ENCODE peak calls at places on chromosomes 7 and 10, in four cellular contexts. N, X, T and J are unnamed samples. For H3K4me1 and H3K36me3, the result is how much of the 10 kb centered on the place peaks cover.

GRCh38 chr7:106660862-106661720 is at the start of gene CCDC71L:
- DNase-seq in T (peak), X (peak), N (peak), J (peak)

GRCh38 chr7:19122018-19122588 is 4.7 kb upstream of the TWIST1 start:
- DNase-seq in T (no peak), N (no peak), X (no peak), J (no peak)

GRCh38 chr7:150965273-150965830 is 12.8 kb downstream of the KCNH2 start:
- DNase-seq in X (no peak), N (no peak), T (no peak), J (no peak)

GRCh38 chr7:70849580-70850235 is 282.2 kb upstream of the GALNT17 start:
- DNase-seq in X (no peak), T (no peak), N (no peak), J (no peak)

GRCh38 chr10:75395955-75396860 is 5.4 kb downstream of the ZNF503 start:
- DNase-seq in N (peak), X (peak), T (no peak), J (peak)

GRCh38 chr7:150941983-150942590 is 36.0 kb downstream of the KCNH2 start:
- DNase-seq in X (peak), T (no peak), N (no peak), J (no peak)

GRCh38 chr10:72834183-72834825 is 59.2 kb upstream of the OIT3 start:
- DNase-seq in X (no peak), N (peak), T (no peak), J (peak)

GRCh38 chr7:74083117-74083876 is at the start of gene LIMK1:
- DNase-seq in X (peak), T (no peak), N (peak), J (peak)

GRCh38 chr10:47406870-47407648 is 23.0 kb upstream of the ZNF488 start:
- DNase-seq in N (no peak), T (no peak), X (no peak), J (no peak)

GRCh38 chr7:6705959-6706665 is 635 bp downstream of the ZNF12 start:
- DNase-seq in N (peak), X (peak), T (no peak), J (peak)

GRCh38 chr7:70193514-70193913 is 595.2 kb downstream of the AUTS2 start:
- DNase-seq in T (no peak), X (peak), N (no peak), J (no peak)

GRCh38 chr10:132912685-132913558 is 29.4 kb downstream of the CFAP46 start:
- DNase-seq in N (no peak), T (no peak), X (peak), J (peak)

GRCh38 chr7:79337722-79338121 is 115.7 kb downstream of the MAGI2 start:
- DNase-seq in X (no peak), T (no peak), N (no peak), J (no peak)

GRCh38 chr7:3095046-3095445 is 51.4 kb upstream of the CARD11 start:
- DNase-seq in X (peak), N (no peak), T (no peak), J (peak)

GRCh38 chr10:87675396-87676376 is 16.0 kb downstream of the PAPSS2 start:
- DNase-seq in X (no peak), N (no peak), T (no peak), J (no peak)

GRCh38 chr7:155809332-155809946 is 2.8 kb downstream of the SHH start:
- DNase-seq in T (no peak), N (no peak), X (no peak), J (no peak)

GRCh38 chr10:103044942-103045489 is 126.9 kb downstream of the CNNM2 start:
- DNase-seq in N (no peak), T (no peak), X (no peak), J (no peak)

GRCh38 chr10:43284341-43284910 is 17.6 kb upstream of the RASGEF1A start:
- DNase-seq in T (no peak), X (no peak), N (no peak), J (no peak)

GRCh38 chr7:86130268-86130667 is 513.4 kb upstream of the GRM3 start:
- DNase-seq in T (no peak), N (no peak), X (no peak), J (no peak)

GRCh38 chr10:76324283-76324682 is 892.9 kb downstream of the LRMDA start:
- DNase-seq in X (peak), T (no peak), N (no peak), J (no peak)

GRCh38 chr7:117169907-117170306 is 153.0 kb downstream of the WNT2 start:
- DNase-seq in N (no peak), T (no peak), X (no peak), J (peak)

GRCh38 chr7:104240400-104240799 is 32.6 kb upstream of the ORC5 start:
- DNase-seq in X (no peak), T (no peak), N (no peak), J (no peak)

GRCh38 chr7:112533591-112533990 is 52.8 kb downstream of the LSMEM1 start:
- DNase-seq in X (no peak), N (no peak), T (no peak), J (no peak)

GRCh38 chr10:84008878-84009277 is 130.4 kb upstream of the GHITM start:
- DNase-seq in X (peak), T (no peak), N (no peak), J (peak)

GRCh38 chr10:91046891-91047290 is 126.0 kb upstream of the ANKRD1 start:
- DNase-seq in T (no peak), N (peak), X (no peak), J (no peak)

GRCh38 chr10:59887972-59888640 is 18.2 kb downstream of the CCDC6 start:
- DNase-seq in N (no peak), T (no peak), X (no peak), J (no peak)
- H3K4me1 ChIP-seq in N (under half), T (half or more), X (half or more), J (half or more)

DNA sequence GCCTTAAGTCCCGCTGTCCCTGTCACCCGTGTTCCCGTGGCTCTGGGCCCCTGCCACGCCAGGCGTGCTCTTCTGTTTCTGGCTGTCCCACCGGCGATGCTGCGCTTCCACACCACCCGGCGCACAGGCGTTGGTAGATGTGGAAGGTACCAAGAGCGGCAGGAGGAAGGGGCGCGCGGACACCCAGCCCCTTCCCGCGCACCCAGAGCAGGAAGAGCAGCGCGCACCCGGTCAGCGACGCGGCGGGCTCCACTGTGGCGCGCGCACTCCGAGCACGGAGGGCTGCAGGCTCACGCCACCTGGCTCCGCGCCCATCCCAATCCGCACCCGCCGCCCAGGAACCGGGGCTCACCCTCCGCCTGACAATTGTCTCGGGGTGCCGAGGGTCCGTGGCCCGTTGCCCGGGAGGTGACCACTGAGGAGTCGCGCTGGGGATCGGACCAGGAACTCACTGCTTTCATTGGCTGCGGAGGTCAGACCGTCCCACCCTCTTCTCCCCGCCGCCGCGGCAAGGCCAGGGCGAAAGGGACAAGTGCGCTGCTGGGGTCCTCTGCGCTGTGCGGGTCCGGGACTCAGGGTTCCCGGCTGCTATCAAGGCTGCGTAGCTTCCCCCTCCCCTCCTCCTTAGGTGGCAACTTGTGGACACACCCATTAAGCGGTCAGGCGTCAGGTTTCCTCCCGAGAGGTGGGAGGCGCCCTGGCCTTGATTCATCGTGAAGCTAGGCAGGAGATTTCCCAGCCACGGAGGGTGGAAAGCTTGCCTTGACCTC is 121.6 kb upstream of the ZNF92 start:
- DNase-seq in N (no peak), T (no peak), X (no peak), J (peak)
- TF ChIP-seq POLR2A in N (no peak), T (no peak), X (no peak), J (no peak)

GRCh38 chr10:77633376-77633775 is 4.2 kb downstream of the KCNMA1 start:
- DNase-seq in N (no peak), X (no peak), T (no peak), J (no peak)
- H3K36me3 ChIP-seq in N (under half), X (under half), T (under half), J (under half)

DNA sequence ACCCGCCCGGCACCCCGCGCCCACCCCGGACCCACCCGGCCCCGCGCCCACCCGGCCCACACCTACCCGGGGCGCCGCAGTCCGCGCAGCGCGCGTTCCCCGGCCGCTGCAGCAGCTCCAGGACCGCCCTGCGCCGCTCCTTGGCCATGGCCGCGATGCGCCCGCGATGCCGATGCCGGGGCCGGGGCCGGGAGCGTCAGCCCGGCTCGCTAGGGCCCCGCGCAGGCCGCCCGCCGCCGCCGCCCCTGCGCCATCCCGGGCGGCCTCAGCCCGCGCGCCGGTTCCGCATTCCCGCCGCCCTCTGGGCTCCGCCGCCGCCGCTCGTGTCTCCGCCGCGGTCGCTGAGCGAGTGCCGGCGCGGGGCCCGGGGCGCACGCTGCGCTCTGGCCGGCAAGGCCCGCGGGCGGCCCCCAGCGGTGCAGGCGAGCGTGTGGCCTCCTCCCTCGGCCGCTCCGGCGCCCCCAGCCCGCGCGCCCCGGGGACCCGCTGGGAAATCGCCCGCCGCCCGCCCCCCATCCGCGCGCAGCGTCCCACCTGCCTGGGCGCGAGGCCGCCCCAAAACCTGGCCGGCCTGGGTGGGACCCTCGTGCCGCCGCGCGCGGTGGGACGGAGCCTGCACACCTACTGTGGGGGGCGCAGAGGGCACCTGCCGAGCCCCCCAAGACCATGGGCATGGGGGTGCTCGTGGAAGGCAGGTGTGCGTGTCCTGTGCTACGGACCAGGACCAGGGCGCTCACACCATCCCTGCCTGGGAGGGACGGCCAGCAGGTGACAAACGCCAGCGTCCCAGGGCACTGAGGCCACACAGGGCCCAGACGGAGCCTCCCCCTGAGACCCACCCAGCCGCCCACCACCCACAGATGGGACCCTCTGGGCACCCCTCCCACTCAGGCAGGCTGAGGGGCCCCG is at the start of gene ADAP1:
- DNase-seq in X (peak), T (no peak), N (no peak), J (peak)
- H3K4me1 ChIP-seq in X (under half), T (under half), N (under half), J (under half)